ENCODE peak calls at places on chromosomes 11 and 22, in seven cellular contexts. E is non-pigmented ciliary epithelial cell; A is iris pigment epithelial cell; S is M059J; K is HAP-1; Z is stimulated activated CD4-positive, alpha-beta T cell treated with anti-CD3 and anti-CD28 coated beads, Interleukin-4, amount 100 ng/mL, for 48 hours; R is HFFc6. P is an unnamed sample.

GRCh38 chr11:1158681-1159525 is 1.1 kb downstream of the MUC5AC start:
- DNase-seq in E (no peak), A (no peak), S (no peak), K (no peak), Z (no peak), R (no peak), P (no peak)

GRCh38 chr11:93236741-93237675 is 39.2 kb upstream of the SLC36A4 start:
- DNase-seq in E (no peak), A (peak), S (peak), K (peak), Z (peak), R (peak), P (peak)

GRCh38 chr11:2154195-2154585 is 6.8 kb downstream of the INS start:
- DNase-seq in E (no peak), A (no peak), S (no peak), K (no peak), Z (no peak), R (no peak), P (no peak)

GRCh38 chr22:45717787-45718186 is 46.2 kb downstream of the ATXN10 start:
- DNase-seq in E (no peak), A (peak), S (peak), K (no peak), Z (no peak), R (peak), P (no peak)

GRCh38 chr11:50080256-50080655 is 47.6 kb downstream of the OR4C45 start:
- DNase-seq in E (no peak), A (no peak), S (peak), K (no peak), Z (no peak), R (no peak), P (no peak)

GRCh38 chr11:17763703-17764102 is 29.1 kb downstream of the KCNC1 start:
- DNase-seq in E (no peak), A (no peak), S (no peak), K (no peak), Z (no peak), R (no peak), P (no peak)

GRCh38 chr22:23215294-23216204 is 35.2 kb downstream of the BCR start:
- DNase-seq in E (no peak), A (peak), S (peak), K (no peak), Z (no peak), R (peak), P (no peak)

GRCh38 chr11:17607572-17608570 is 60.8 kb downstream of the OTOG start:
- DNase-seq in E (no peak), A (no peak), S (no peak), K (no peak), Z (no peak), R (no peak), P (no peak)

GRCh38 chr11:124763156-124763947 is 1.3 kb upstream of the ESAM start:
- DNase-seq in E (no peak), A (peak), S (peak), K (peak), Z (peak), R (peak), P (peak)

GRCh38 chr11:74019860-74020259 is 11.0 kb upstream of the UCP3 start:
- DNase-seq in E (no peak), A (peak), S (peak), K (no peak), Z (peak), R (no peak), P (no peak)

GRCh38 chr11:112989198-112989597 is 28.0 kb downstream of the NCAM1 start:
- DNase-seq in E (no peak), A (no peak), S (no peak), K (no peak), Z (no peak), R (no peak), P (no peak)

GRCh38 chr22:49946612-49947295 is 13.8 kb upstream of the PIM3 start:
- DNase-seq in E (no peak), A (no peak), S (no peak), K (peak), Z (no peak), R (no peak), P (no peak)

GRCh38 chr11:102911758-102912481 is 37.1 kb upstream of the MMP12 start:
- DNase-seq in E (no peak), A (no peak), S (peak), K (peak), Z (no peak), R (peak), P (no peak)

GRCh38 chr11:119195680-119196079 is 10.4 kb downstream of the NHERF4 start:
- DNase-seq in E (no peak), A (peak), S (peak), K (no peak), Z (no peak), R (peak), P (no peak)

GRCh38 chr22:30667486-30668305 is at the start of gene DUSP18:
- DNase-seq in E (peak), A (peak), S (peak), K (peak), Z (peak), R (peak), P (peak)

GRCh38 chr11:1771273-1771672 is 7.5 kb upstream of the CTSD start:
- DNase-seq in E (no peak), A (no peak), S (no peak), K (no peak), Z (no peak), R (no peak), P (no peak)